ENCODE peak calls at places on chromosome X, in four cellular contexts. One of them, this sample, is unnamed.
A peak's percentile ranks its signal among the peaks of the same experiment; 100 is the strongest.

GRCh38 chrX:1463581-1464281 is 11.0 kb upstream of the ASMTL start:
- DNase-seq in H7: no peak
- DNase-seq in nucleus accumbens: no peak
- DNase-seq in effector memory CD8-positive, alpha-beta T cell: peak; percentile 19
- DNase-seq in this sample: peak; percentile 62

GRCh38 chrX:120244735-120245498 is 5.7 kb upstream of the ZBTB33 start:
- DNase-seq in nucleus accumbens: peak; percentile 35
- DNase-seq in effector memory CD8-positive, alpha-beta T cell: peak; percentile 47
- DNase-seq in H7: peak; percentile 57
- DNase-seq in this sample: no peak

GRCh38 chrX:17705211-17705610 is 32.1 kb upstream of the SCML1 start:
- DNase-seq in H7: no peak
- DNase-seq in effector memory CD8-positive, alpha-beta T cell: no peak
- DNase-seq in nucleus accumbens: no peak
- DNase-seq in this sample: no peak

GRCh38 chrX:63713510-63713909 is 71.5 kb downstream of the ARHGEF9 start:
- DNase-seq in H7: no peak
- DNase-seq in effector memory CD8-positive, alpha-beta T cell: no peak
- DNase-seq in nucleus accumbens: no peak
- DNase-seq in this sample: no peak

GRCh38 chrX:9611436-9612145 is 146.7 kb downstream of the TBL1X start:
- DNase-seq in nucleus accumbens: no peak
- DNase-seq in H7: peak; percentile 48
- DNase-seq in effector memory CD8-positive, alpha-beta T cell: no peak
- DNase-seq in this sample: no peak

GRCh38 chrX:29024813-29025342 is 437.6 kb downstream of the IL1RAPL1 start:
- DNase-seq in H7: no peak
- DNase-seq in nucleus accumbens: no peak
- DNase-seq in effector memory CD8-positive, alpha-beta T cell: no peak
- DNase-seq in this sample: no peak

GRCh38 chrX:129523076-129524055 is at the start of gene SMARCA1:
- DNase-seq in nucleus accumbens: no peak
- DNase-seq in H7: peak; percentile 93
- DNase-seq in effector memory CD8-positive, alpha-beta T cell: no peak
- DNase-seq in this sample: no peak

GRCh38 chrX:97159916-97160800 is 276.4 kb downstream of the RPA4 start:
- DNase-seq in H7: no peak
- DNase-seq in effector memory CD8-positive, alpha-beta T cell: no peak
- DNase-seq in nucleus accumbens: no peak
- DNase-seq in this sample: no peak

GRCh38 chrX:2897311-2897689 is 31.8 kb downstream of the ARSD start:
- DNase-seq in H7: no peak
- DNase-seq in effector memory CD8-positive, alpha-beta T cell: no peak
- DNase-seq in nucleus accumbens: no peak
- DNase-seq in this sample: peak; percentile 26

GRCh38 chrX:69298466-69299140 is 133.3 kb upstream of the PJA1 start:
- DNase-seq in effector memory CD8-positive, alpha-beta T cell: no peak
- DNase-seq in nucleus accumbens: no peak
- DNase-seq in H7: no peak
- DNase-seq in this sample: no peak

GRCh38 chrX:107861056-107861455 is 35.4 kb downstream of the MID2 start:
- DNase-seq in nucleus accumbens: no peak
- DNase-seq in H7: no peak
- DNase-seq in effector memory CD8-positive, alpha-beta T cell: no peak
- DNase-seq in this sample: no peak

GRCh38 chrX:63747331-63747730 is 37.7 kb downstream of the ARHGEF9 start:
- DNase-seq in effector memory CD8-positive, alpha-beta T cell: no peak
- DNase-seq in nucleus accumbens: no peak
- DNase-seq in H7: no peak
- DNase-seq in this sample: no peak

GRCh38 chrX:46444011-46444410 is 101.2 kb downstream of the ZNF674 start:
- DNase-seq in effector memory CD8-positive, alpha-beta T cell: no peak
- DNase-seq in H7: no peak
- DNase-seq in nucleus accumbens: no peak
- DNase-seq in this sample: no peak

GRCh38 chrX:65589304-65589703 is 54.7 kb upstream of the LAS1L start:
- DNase-seq in H7: no peak
- DNase-seq in effector memory CD8-positive, alpha-beta T cell: no peak
- DNase-seq in nucleus accumbens: no peak
- DNase-seq in this sample: peak; percentile 76

GRCh38 chrX:81925812-81926211 is 723.9 kb downstream of the SH3BGRL start:
- DNase-seq in effector memory CD8-positive, alpha-beta T cell: no peak
- DNase-seq in H7: no peak
- DNase-seq in nucleus accumbens: no peak
- DNase-seq in this sample: no peak

GRCh38 chrX:47168495-47169073 is 23.6 kb downstream of the RBM10 start:
- DNase-seq in effector memory CD8-positive, alpha-beta T cell: no peak
- DNase-seq in nucleus accumbens: no peak
- DNase-seq in H7: peak; percentile 16
- DNase-seq in this sample: peak; percentile 41

GRCh38 chrX:101430457-101431078 is 22.5 kb downstream of the HNRNPH2 start:
- DNase-seq in effector memory CD8-positive, alpha-beta T cell: no peak
- DNase-seq in H7: no peak
- DNase-seq in nucleus accumbens: no peak
- DNase-seq in this sample: no peak

GRCh38 chrX:50579955-50580354 is 109.3 kb upstream of the DGKK start:
- DNase-seq in nucleus accumbens: no peak
- DNase-seq in H7: peak; percentile 37
- DNase-seq in effector memory CD8-positive, alpha-beta T cell: peak; percentile 22
- DNase-seq in this sample: no peak

GRCh38 chrX:136692271-136692670 is 44.3 kb downstream of the CD40LG start:
- DNase-seq in effector memory CD8-positive, alpha-beta T cell: no peak
- DNase-seq in H7: no peak
- DNase-seq in nucleus accumbens: no peak
- DNase-seq in this sample: no peak

GRCh38 chrX:71667328-71668247 is at the start of gene LOC101059915:
- DNase-seq in effector memory CD8-positive, alpha-beta T cell: no peak
- DNase-seq in H7: peak; percentile 32
- DNase-seq in nucleus accumbens: no peak
- DNase-seq in this sample: peak; percentile 85

GRCh38 chrX:153457827-153458466 is 12.1 kb upstream of the TREX2 start:
- DNase-seq in H7: no peak
- DNase-seq in nucleus accumbens: no peak
- DNase-seq in effector memory CD8-positive, alpha-beta T cell: no peak
- DNase-seq in this sample: no peak

GRCh38 chrX:101482296-101482695 is 3.0 kb upstream of the ARMCX4 start:
- DNase-seq in effector memory CD8-positive, alpha-beta T cell: no peak
- DNase-seq in nucleus accumbens: no peak
- DNase-seq in H7: no peak
- DNase-seq in this sample: no peak

GRCh38 chrX:49991718-49992117 is 69.3 kb downstream of the CLCN5 start:
- DNase-seq in effector memory CD8-positive, alpha-beta T cell: no peak
- DNase-seq in H7: no peak
- DNase-seq in nucleus accumbens: no peak
- DNase-seq in this sample: no peak

GRCh38 chrX:134669378-134670098 is 11.3 kb upstream of the PLAC1 start:
- DNase-seq in H7: no peak
- DNase-seq in nucleus accumbens: no peak
- DNase-seq in effector memory CD8-positive, alpha-beta T cell: no peak
- DNase-seq in this sample: no peak

GRCh38 chrX:101229155-101229554 is 9.6 kb downstream of the DRP2 start:
- DNase-seq in nucleus accumbens: no peak
- DNase-seq in H7: no peak
- DNase-seq in effector memory CD8-positive, alpha-beta T cell: no peak
- DNase-seq in this sample: no peak

GRCh38 chrX:123962006-123962485 is 540 bp downstream of the STAG2 start:
- DNase-seq in effector memory CD8-positive, alpha-beta T cell: no peak
- DNase-seq in nucleus accumbens: no peak
- DNase-seq in H7: no peak
- DNase-seq in this sample: no peak

GRCh38 chrX:5646818-5647217 is 581.8 kb downstream of the NLGN4X start:
- DNase-seq in nucleus accumbens: no peak
- DNase-seq in H7: no peak
- DNase-seq in effector memory CD8-positive, alpha-beta T cell: no peak
- DNase-seq in this sample: no peak